ENCODE peak calls at places on chromosomes 16 and 17, in ten cellular contexts. L, N, D, F, J, P, C, E, U and I are unnamed samples.

GRCh38 chr17:82105882-82106696 is 8.1 kb upstream of the FASN start:
- DNase-seq in E (peak; percentile 87), D (no peak), U (peak; percentile 63), N (peak; percentile 37), J (peak; percentile 50), C (peak; percentile 53), L (peak; percentile 75), P (peak; percentile 25), F (peak; percentile 74), I (peak; percentile 97)

GRCh38 chr16:86649875-86650274 is 71.5 kb downstream of the FOXL1 start:
- DNase-seq in U (no peak), D (no peak), E (no peak), P (no peak), N (no peak), L (no peak), J (no peak), F (no peak), C (no peak), I (no peak)

GRCh38 chr17:39601010-39601597 is 6.6 kb downstream of the NEUROD2 start:
- DNase-seq in C (no peak), D (no peak), J (no peak), L (no peak), P (no peak), E (no peak), N (no peak), U (no peak), F (no peak), I (no peak)

GRCh38 chr16:31134625-31135534 is 647 bp downstream of the PRSS8 start:
- DNase-seq in C (no peak), N (no peak), F (no peak), E (no peak), D (no peak), P (no peak), U (no peak), L (no peak), J (peak; percentile 10), I (peak; percentile 63)

GRCh38 chr17:17911003-17911613 is 61.1 kb downstream of the TOM1L2 start:
- DNase-seq in U (no peak), N (no peak), D (no peak), E (no peak), C (no peak), F (no peak), J (no peak), L (no peak), P (no peak), I (peak; percentile 35)

GRCh38 chr16:52069866-52070265 is 477.1 kb downstream of the TOX3 start:
- DNase-seq in P (no peak), D (no peak), L (peak; percentile 13), E (no peak), J (peak; percentile 43), N (peak; percentile 11), U (no peak), F (no peak), C (no peak), I (peak; percentile 7)

GRCh38 chr17:60542066-60542465 is 16.0 kb upstream of the APPBP2 start:
- DNase-seq in J (no peak), U (no peak), L (no peak), C (no peak), N (peak; percentile 34), P (no peak), D (no peak), E (no peak), F (no peak), I (no peak)

GRCh38 chr17:41810659-41811548 is 845 bp downstream of the P3H4 start:
- DNase-seq in U (no peak), D (no peak), L (no peak), P (no peak), E (no peak), N (no peak), F (no peak), C (no peak), J (peak; percentile 38), I (peak; percentile 61)

GRCh38 chr17:35167046-35167445 is 19.4 kb downstream of the UNC45B start:
- DNase-seq in P (no peak), U (no peak), C (no peak), E (no peak), F (no peak), N (no peak), L (no peak), D (no peak), J (no peak), I (no peak)

GRCh38 chr17:58605986-58606385 is 85.9 kb downstream of the TEX14 start:
- DNase-seq in C (no peak), N (no peak), D (no peak), U (no peak), L (no peak), P (no peak), J (peak; percentile 21), E (no peak), F (no peak), I (no peak)

GRCh38 chr17:47776330-47777197 is 43.5 kb downstream of the TBX21 start:
- DNase-seq in U (peak; percentile 27), C (peak; percentile 43), J (peak; percentile 66), L (peak; percentile 74), P (no peak), D (peak; percentile 27), N (peak; percentile 42), E (peak; percentile 55), F (peak; percentile 29), I (peak; percentile 45)

GRCh38 chr17:77889135-77889505 is 69.4 kb upstream of the TNRC6C start:
- DNase-seq in N (no peak), U (no peak), F (no peak), D (no peak), L (no peak), J (no peak), E (no peak), P (no peak), C (no peak), I (no peak)

GRCh38 chr17:5033352-5034015 is 1.7 kb downstream of the SLC52A1 start:
- DNase-seq in P (no peak), E (no peak), C (no peak), L (no peak), J (no peak), F (no peak), D (no peak), N (no peak), U (no peak), I (no peak)

GRCh38 chr17:143785-144281 is 6.5 kb downstream of the SCGB1C2 start:
- DNase-seq in D (no peak), U (peak; percentile 85), E (peak; percentile 69), P (peak; percentile 87), F (peak; percentile 92), J (peak; percentile 82), C (peak; percentile 85), L (peak; percentile 95), N (peak; percentile 39), I (peak; percentile 88)

GRCh38 chr16:23670137-23670776 is 8.4 kb upstream of the PLK1 start:
- DNase-seq in F (peak; percentile 55), U (no peak), C (peak; percentile 62), L (peak; percentile 70), E (no peak), J (peak; percentile 93), D (no peak), P (no peak), N (peak; percentile 95), I (no peak)

GRCh38 chr17:189444-189843 is 8.0 kb upstream of the DOC2B start:
- DNase-seq in C (no peak), E (no peak), F (no peak), D (no peak), L (no peak), J (no peak), P (no peak), N (no peak), U (no peak), I (no peak)

GRCh38 chr16:70703041-70703834 is 17.4 kb upstream of the MTSS2 start:
- DNase-seq in E (no peak), L (peak; percentile 87), D (peak; percentile 88), N (peak; percentile 94), C (peak; percentile 75), P (no peak), J (peak; percentile 99), U (no peak), F (no peak), I (peak; percentile 71)

GRCh38 chr17:61323696-61324539 is 75.7 kb upstream of the TBX2 start:
- DNase-seq in J (no peak), N (peak; percentile 63), E (no peak), D (no peak), P (no peak), C (peak; percentile 42), U (no peak), F (no peak), L (no peak), I (no peak)

GRCh38 chr16:56965149-56965938 is 3.6 kb downstream of the CETP start:
- DNase-seq in C (peak; percentile 8), D (no peak), U (no peak), P (no peak), E (no peak), F (no peak), L (no peak), J (peak; percentile 42), N (peak; percentile 16), I (no peak)

GRCh38 chr17:7613769-7614421 is 802 bp downstream of the FXR2 start:
- DNase-seq in E (peak; percentile 30), J (peak; percentile 68), U (no peak), N (peak; percentile 50), P (no peak), L (no peak), F (no peak), C (peak; percentile 49), D (no peak), I (no peak)